ENCODE peak calls at places on chromosomes 4 and X, in eight cellular contexts. I is uterus, G is ovary, R is HCT116, A is esophagus muscularis mucosa, N is A549, C is HepG2, J is breast epithelium. Y is an unnamed sample.

GRCh38 chr4:88320780-88321373 is 36.5 kb upstream of the PPM1K start:
- DNase-seq in I (no peak), G (no peak), R (no peak), A (no peak), N (peak), C (no peak), J (no peak), Y (no peak)

GRCh38 chr4:39637572-39638357 is 900 bp downstream of the SMIM14 start:
- DNase-seq in I (peak), G (peak), R (peak), A (no peak), N (peak), C (peak), J (no peak), Y (peak)

GRCh38 chrX:31715675-31716074 is 643.8 kb upstream of the FTHL17 start:
- DNase-seq in I (no peak), G (no peak), R (no peak), A (no peak), N (peak), C (no peak), J (no peak), Y (no peak)

GRCh38 chr4:16757080-16757521 is 141.3 kb downstream of the LDB2 start:
- DNase-seq in I (no peak), G (no peak), R (no peak), A (no peak), N (no peak), C (no peak), J (no peak), Y (no peak)

GRCh38 chr4:24262616-24263015 is 321.7 kb downstream of the DHX15 start:
- DNase-seq in I (no peak), G (no peak), R (no peak), A (no peak), N (no peak), C (no peak), J (no peak), Y (no peak)

GRCh38 chr4:136650541-136651277 is 881.6 kb downstream of the PCDH18 start:
- DNase-seq in I (no peak), G (no peak), R (peak), A (no peak), N (peak), C (peak), J (no peak), Y (no peak)

GRCh38 chr4:135120190-135120589 is 918.6 kb upstream of the PABPC4L start:
- DNase-seq in I (no peak), G (no peak), R (no peak), A (no peak), N (no peak), C (no peak), J (no peak), Y (no peak)

GRCh38 chr4:48315728-48316630 is 25.4 kb upstream of the SLAIN2 start:
- DNase-seq in I (no peak), G (no peak), R (peak), A (no peak), N (peak), C (peak), J (no peak), Y (no peak)

GRCh38 chr4:8331567-8331955 is 62.0 kb downstream of the HTRA3 start:
- DNase-seq in I (peak), G (no peak), R (no peak), A (no peak), N (no peak), C (no peak), J (peak), Y (peak)

GRCh38 chrX:23900220-23900797 is 7.4 kb downstream of the APOO start:
- DNase-seq in I (no peak), G (no peak), R (no peak), A (no peak), N (peak), C (no peak), J (no peak), Y (no peak)

GRCh38 chrX:40663880-40664630 is 16.7 kb upstream of the CXorf38 start:
- DNase-seq in I (no peak), G (no peak), R (no peak), A (no peak), N (peak), C (no peak), J (no peak), Y (no peak)

GRCh38 chr4:86934772-86935498 is at the start of gene AFF1:
- DNase-seq in I (peak), G (peak), R (peak), A (peak), N (peak), C (peak), J (peak), Y (peak)

GRCh38 chr4:147639388-147639787 is 22.2 kb downstream of the TMEM184C start:
- DNase-seq in I (no peak), G (no peak), R (no peak), A (no peak), N (no peak), C (no peak), J (no peak), Y (no peak)

GRCh38 chr4:38319456-38320348 is 344.3 kb upstream of the KLF3 start:
- DNase-seq in I (peak), G (peak), R (no peak), A (peak), N (peak), C (peak), J (peak), Y (peak)
- H3K4me3 ChIP-seq in I (peak), G (no peak), R (no peak), A (peak), N (no peak), C (no peak), J (peak), Y (peak)

GRCh38 chr4:99894998-99895397 is 771 bp upstream of the LAMTOR3 start:
- DNase-seq in I (peak), G (no peak), R (no peak), A (no peak), N (no peak), C (no peak), J (no peak), Y (no peak)

GRCh38 chr4:99893029-99893428 is 1.2 kb downstream of the LAMTOR3 start:
- DNase-seq in I (no peak), G (no peak), R (no peak), A (no peak), N (no peak), C (no peak), J (no peak), Y (no peak)

GRCh38 chr4:99893991-99894981 is at the start of gene LAMTOR3:
- DNase-seq in I (peak), G (peak), R (peak), A (peak), N (peak), C (peak), J (peak), Y (peak)
- TF ChIP-seq POLR2A in I (peak), G (peak), R (peak), A (no peak), N (peak), C (peak), J (no peak), Y (no peak)

GRCh38 chrX:109393859-109394258 is 88.0 kb downstream of the GUCY2F start:
- DNase-seq in I (no peak), G (no peak), R (no peak), A (no peak), N (peak), C (no peak), J (no peak), Y (no peak)
- TF ChIP-seq CTCF in I (no peak), G (no peak), R (peak), A (no peak), N (no peak), C (peak), J (no peak), Y (no peak)

GRCh38 chr4:95153182-95153581 is 395.4 kb downstream of the BMPR1B start:
- DNase-seq in I (no peak), G (no peak), R (no peak), A (no peak), N (no peak), C (no peak), J (no peak), Y (no peak)

GRCh38 chr4:95156452-95156765 is 392.4 kb downstream of the UNC5C start:
- DNase-seq in I (no peak), G (no peak), R (no peak), A (no peak), N (no peak), C (no peak), J (no peak), Y (no peak)

GRCh38 chr4:95158045-95158444 is 390.7 kb downstream of the UNC5C start:
- DNase-seq in I (no peak), G (no peak), R (no peak), A (no peak), N (no peak), C (no peak), J (no peak), Y (no peak)

GRCh38 chr4:95158626-95159025 is 390.1 kb downstream of the UNC5C start:
- DNase-seq in I (no peak), G (no peak), R (no peak), A (no peak), N (no peak), C (no peak), J (no peak), Y (no peak)

DNA sequence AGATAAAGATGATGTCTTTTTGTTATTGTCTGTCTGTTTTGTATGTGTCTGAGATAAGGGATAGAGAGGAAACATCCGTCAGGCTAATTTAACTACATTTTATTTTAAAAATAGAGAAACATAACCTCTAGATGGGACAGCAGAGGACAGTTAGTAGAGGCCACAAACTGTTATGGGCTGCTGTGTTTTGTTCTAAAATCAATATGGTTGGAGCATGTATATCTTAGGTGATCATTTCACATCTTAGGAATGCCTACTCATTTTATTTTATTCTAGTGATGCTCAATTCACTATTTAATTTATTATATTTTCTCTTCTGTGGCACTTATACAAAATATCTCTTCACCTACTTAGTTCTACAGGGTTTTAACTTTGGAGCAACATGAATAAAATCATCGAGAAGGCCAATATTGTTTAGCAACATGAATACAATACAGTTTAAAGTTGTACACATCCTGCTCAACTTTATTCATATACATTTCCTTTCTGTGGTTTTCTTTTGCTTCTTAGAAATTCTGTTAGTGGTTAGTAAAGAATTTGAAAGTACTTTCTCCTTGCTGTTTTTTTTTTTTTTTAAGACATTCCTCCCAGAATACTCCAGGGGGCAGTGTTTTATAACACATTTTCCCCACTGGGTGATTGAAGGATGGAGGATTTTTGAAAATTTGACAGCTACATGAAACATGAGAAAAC is 392.9 kb downstream of the UNC5C start:
- DNase-seq in I (no peak), G (no peak), R (peak), A (no peak), N (peak), C (peak), J (no peak), Y (no peak)
- H3K4me3 ChIP-seq in I (no peak), G (no peak), R (no peak), A (no peak), N (no peak), C (no peak), J (no peak), Y (no peak)

GRCh38 chr4:85780664-85781063 is 305.7 kb downstream of the ARHGAP24 start:
- DNase-seq in I (no peak), G (no peak), R (no peak), A (no peak), N (no peak), C (no peak), J (no peak), Y (no peak)

GRCh38 chr4:85784947-85785346 is 310.0 kb downstream of the ARHGAP24 start:
- DNase-seq in I (no peak), G (no peak), R (no peak), A (no peak), N (no peak), C (no peak), J (no peak), Y (no peak)

GRCh38 chr4:85784348-85784747 is 309.4 kb downstream of the ARHGAP24 start:
- DNase-seq in I (no peak), G (no peak), R (no peak), A (no peak), N (no peak), C (no peak), J (no peak), Y (no peak)

GRCh38 chr4:85783900-85784299 is 308.9 kb downstream of the ARHGAP24 start:
- DNase-seq in I (no peak), G (no peak), R (no peak), A (no peak), N (no peak), C (no peak), J (no peak), Y (no peak)

DNA sequence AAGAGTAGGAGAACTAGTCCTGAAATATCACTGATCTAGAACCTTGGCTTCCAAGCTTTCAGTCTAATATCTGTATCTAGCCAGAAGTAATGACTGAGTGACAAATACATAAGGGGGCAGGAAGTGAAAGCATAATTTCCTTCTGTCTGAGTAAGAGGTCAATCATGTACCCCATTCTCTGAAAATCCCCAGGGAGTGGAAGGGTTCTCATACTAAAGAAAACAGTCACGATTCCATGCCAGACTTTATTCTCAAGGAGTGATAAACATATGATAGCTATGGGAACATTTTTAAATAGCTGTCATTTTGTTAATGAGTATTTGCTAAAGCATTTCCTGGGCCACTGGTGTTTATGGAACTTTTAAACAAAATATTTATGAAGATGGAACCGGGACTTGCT is 308.5 kb downstream of the ARHGAP24 start:
- DNase-seq in I (no peak), G (no peak), R (no peak), A (no peak), N (no peak), C (no peak), J (no peak), Y (no peak)
- TF ChIP-seq POLR2A in I (no peak), G (no peak), R (no peak), A (no peak), N (no peak), C (no peak), J (no peak), Y (no peak)

GRCh38 chrX:120840826-120841225 is 34.8 kb downstream of the CT47B1 start:
- DNase-seq in I (no peak), G (no peak), R (no peak), A (no peak), N (peak), C (no peak), J (no peak), Y (no peak)
- TF ChIP-seq CTCF in I (no peak), G (no peak), R (no peak), A (no peak), N (no peak), C (no peak), J (no peak), Y (no peak)

GRCh38 chrX:13688384-13688771 is 550 bp upstream of the RAB9A start:
- DNase-seq in I (no peak), G (no peak), R (no peak), A (no peak), N (no peak), C (no peak), J (no peak), Y (no peak)
- H3K4me3 ChIP-seq in I (peak), G (peak), R (peak), A (peak), N (peak), C (peak), J (peak), Y (peak)

GRCh38 chrX:154380153-154380552 is 1.1 kb downstream of the EMD start:
- DNase-seq in I (peak), G (no peak), R (no peak), A (no peak), N (no peak), C (no peak), J (no peak), Y (peak)

GRCh38 chrX:154378799-154379568 is at the start of gene EMD:
- DNase-seq in I (peak), G (peak), R (peak), A (peak), N (peak), C (peak), J (peak), Y (peak)

GRCh38 chrX:154376768-154377167 is 2.3 kb upstream of the EMD start:
- DNase-seq in I (peak), G (peak), R (no peak), A (no peak), N (no peak), C (no peak), J (no peak), Y (peak)

GRCh38 chrX:154379569-154379951 is 465 bp downstream of the EMD start:
- DNase-seq in I (no peak), G (no peak), R (no peak), A (no peak), N (no peak), C (no peak), J (no peak), Y (no peak)

GRCh38 chrX:154378059-154378798 is 866 bp upstream of the EMD start:
- DNase-seq in I (peak), G (peak), R (no peak), A (no peak), N (no peak), C (no peak), J (no peak), Y (peak)
- TF ChIP-seq POLR2A in I (peak), G (peak), R (no peak), A (peak), N (peak), C (peak), J (peak), Y (peak)

DNA sequence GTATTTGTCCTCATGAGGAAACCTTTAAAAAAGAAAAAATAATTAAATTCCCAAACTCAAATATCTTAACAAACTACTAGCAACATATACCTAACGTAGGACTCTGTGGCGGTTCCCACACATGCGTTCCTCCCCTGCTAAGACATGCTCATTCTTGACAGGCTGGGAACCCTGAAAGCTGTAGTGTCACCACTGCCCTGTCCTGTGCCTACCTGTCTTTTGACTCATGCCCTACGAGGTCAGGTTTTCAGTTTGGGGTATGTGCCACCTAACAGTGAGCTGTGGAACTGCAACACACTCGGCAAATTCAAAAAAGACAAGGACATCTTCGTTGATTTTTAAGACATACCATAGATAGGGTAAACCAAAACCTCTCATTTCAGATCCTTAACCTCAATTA is 17.8 kb downstream of the IDS start:
- DNase-seq in I (no peak), G (no peak), R (no peak), A (no peak), N (peak), C (no peak), J (no peak), Y (no peak)
- TF ChIP-seq CTCF in I (no peak), G (no peak), R (peak), A (no peak), N (peak), C (no peak), J (no peak), Y (no peak)

Y was measured in sigmoid colon.